ENCODE peak calls at places on chromosomes 6 and 20, in five cellular contexts. Z, K, A, F and U are unnamed samples. For H3K4me1, the result is how much of the 10 kb centered on the place peaks cover.

GRCh38 chr6:11144393-11144829 is 32.9 kb upstream of the ERVFRD-1 start:
- DNase-seq in A (peak), K (peak), F (peak), Z (peak), U (peak)

GRCh38 chr20:62149532-62150235 is 6.1 kb downstream of the SS18L1 start:
- DNase-seq in Z (no peak), F (peak), A (peak), K (no peak), U (no peak)

GRCh38 chr6:156776841-156777576 is at the start of gene ARID1B:
- DNase-seq in F (peak), Z (peak), A (peak), K (no peak), U (peak)

GRCh38 chr20:11235058-11235457 is 561.3 kb upstream of the JAG1 start:
- DNase-seq in A (peak), F (peak), K (no peak), Z (no peak), U (peak)

GRCh38 chr6:41073968-41074691 is 1.4 kb downstream of the NFYA start:
- DNase-seq in Z (no peak), A (peak), K (no peak), F (peak), U (peak)

GRCh38 chr6:34926655-34927054 is 37.6 kb downstream of the ANKS1A start:
- DNase-seq in Z (no peak), F (peak), A (peak), K (no peak), U (no peak)

GRCh38 chr6:159092631-159093030 is 47.8 kb upstream of the TAGAP start:
- DNase-seq in F (no peak), K (no peak), Z (no peak), A (no peak), U (no peak)

GRCh38 chr20:10919549-10920140 is 245.8 kb upstream of the JAG1 start:
- DNase-seq in Z (peak), K (no peak), F (peak), A (peak), U (no peak)

GRCh38 chr20:48051810-48052491 is 266.7 kb upstream of the SULF2 start:
- DNase-seq in K (no peak), F (peak), A (peak), Z (peak), U (peak)

GRCh38 chr6:158996863-158997262 is 3.1 kb downstream of the RSPH3 start:
- DNase-seq in A (no peak), F (no peak), Z (no peak), K (no peak), U (no peak)

GRCh38 chr20:19314619-19315018 is 102.2 kb downstream of the SLC24A3 start:
- DNase-seq in Z (no peak), F (no peak), K (no peak), A (no peak), U (no peak)

GRCh38 chr20:44200983-44201382 is 9.6 kb downstream of the OSER1 start:
- DNase-seq in K (no peak), Z (no peak), F (no peak), A (no peak), U (no peak)

GRCh38 chr6:133871131-133871530 is 17.8 kb upstream of the TCF21 start:
- DNase-seq in F (no peak), K (no peak), A (no peak), Z (no peak), U (no peak)

GRCh38 chr20:43583982-43584432 is 6.7 kb upstream of the IFT52 start:
- DNase-seq in Z (peak), K (no peak), F (peak), A (peak), U (no peak)

GRCh38 chr6:41586564-41586963 is 40.4 kb downstream of the FOXP4 start:
- DNase-seq in A (no peak), K (no peak), Z (no peak), F (no peak), U (no peak)

GRCh38 chr6:157514659-157515496 is 133.9 kb downstream of the ZDHHC14 start:
- DNase-seq in A (peak), K (no peak), F (peak), Z (no peak), U (peak)

GRCh38 chr20:23232219-23232581 is 118.4 kb upstream of the NXT1 start:
- DNase-seq in F (no peak), A (no peak), Z (no peak), K (no peak), U (no peak)
- H3K4me1 ChIP-seq in F (under half), A (under half), Z (under half), K (under half), U (under half)

DNA sequence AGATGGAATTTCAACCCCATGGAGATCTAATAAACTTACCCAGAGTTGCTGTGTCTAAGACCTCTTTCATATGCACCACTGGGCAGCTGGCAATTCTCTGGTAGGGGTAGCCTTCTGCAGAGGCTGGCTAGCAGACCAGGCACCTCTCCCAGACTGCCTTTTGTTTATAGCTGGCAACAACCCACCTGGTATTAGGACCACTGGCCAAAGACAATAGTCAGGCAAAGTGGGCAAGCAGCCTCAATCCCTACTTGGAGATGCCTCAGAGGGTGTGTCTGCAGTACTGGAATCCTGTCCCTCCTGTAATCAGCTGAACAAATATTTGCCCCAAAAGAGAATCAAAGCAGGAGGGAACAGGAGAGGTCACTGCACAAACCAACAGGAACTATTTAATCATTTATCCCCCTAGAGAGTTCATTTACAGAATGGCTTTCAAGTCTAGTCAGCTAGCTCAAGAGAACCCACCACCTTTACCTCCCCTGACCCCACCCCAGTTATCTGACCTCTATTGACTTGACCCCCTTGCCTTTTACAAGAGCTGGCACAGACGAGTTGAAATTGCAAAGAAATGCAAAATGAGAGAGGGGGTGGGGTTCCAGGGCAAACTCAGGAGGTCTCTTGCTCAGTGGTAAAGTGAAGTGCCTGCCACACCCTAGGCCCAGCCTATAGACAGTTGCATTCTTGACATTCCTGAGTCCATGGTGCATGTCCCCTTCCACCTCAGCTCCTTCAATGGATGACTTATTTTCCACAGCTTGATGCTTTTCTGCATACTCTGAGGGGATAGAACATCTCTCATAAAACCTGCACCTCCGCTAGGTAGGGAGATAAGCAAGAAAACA is 2.8 kb downstream of the BCL2L1 start:
- DNase-seq in A (no peak), F (peak), Z (no peak), K (no peak), U (no peak)
- H3K4me1 ChIP-seq in A (half or more), F (under half), Z (under half), K (half or more), U (under half)

GRCh38 chr6:108002365-108003221 is 44.6 kb upstream of the SEC63 start:
- DNase-seq in K (no peak), A (peak), Z (no peak), F (no peak), U (peak)

GRCh38 chr6:108001696-108002231 is 43.8 kb upstream of the SEC63 start:
- DNase-seq in F (no peak), K (no peak), Z (no peak), A (no peak), U (no peak)

GRCh38 chr6:108005961-108006360 is 48.0 kb upstream of the SEC63 start:
- DNase-seq in F (no peak), K (no peak), Z (no peak), A (no peak), U (no peak)

GRCh38 chr6:108008363-108008762 is 50.4 kb upstream of the SEC63 start:
- DNase-seq in K (no peak), Z (no peak), F (no peak), A (no peak), U (no peak)

DNA sequence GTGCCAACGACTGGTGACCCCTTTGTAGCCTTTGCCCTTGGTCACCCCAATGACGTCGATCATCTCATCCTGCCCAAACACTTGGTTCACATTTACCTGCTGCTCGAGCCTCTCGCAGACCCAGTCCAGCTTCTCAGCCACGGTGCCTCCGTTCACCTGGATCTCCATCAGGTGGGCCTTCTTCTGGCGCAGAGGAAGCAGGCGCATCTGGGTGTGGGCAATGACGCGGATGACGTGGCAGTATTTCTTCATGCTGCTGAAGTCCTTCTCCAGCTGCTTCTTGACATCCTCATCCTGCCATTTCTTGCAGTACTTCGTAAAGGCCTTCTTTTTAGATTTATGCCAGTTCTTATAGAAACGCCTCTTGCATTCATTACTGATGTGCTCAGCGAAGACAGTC is 46.9 kb upstream of the SEC63 start:
- DNase-seq in A (no peak), K (no peak), Z (no peak), F (no peak), U (no peak)
- H3K4me1 ChIP-seq in A (under half), K (under half), Z (under half), F (under half), U (under half)

GRCh38 chr6:136782021-136782770 is 10.1 kb downstream of the MAP3K5 start:
- DNase-seq in K (no peak), Z (no peak), F (peak), A (peak), U (peak)

GRCh38 chr6:136783021-136783420 is 9.3 kb downstream of the MAP3K5 start:
- DNase-seq in K (no peak), A (no peak), F (no peak), Z (no peak), U (no peak)

GRCh38 chr6:136780972-136781371 is 11.3 kb downstream of the MAP3K5 start:
- DNase-seq in F (no peak), Z (no peak), K (no peak), A (no peak), U (no peak)

GRCh38 chr6:136777651-136778050 is 14.6 kb downstream of the MAP3K5 start:
- DNase-seq in A (no peak), F (no peak), Z (no peak), K (no peak), U (no peak)

DNA sequence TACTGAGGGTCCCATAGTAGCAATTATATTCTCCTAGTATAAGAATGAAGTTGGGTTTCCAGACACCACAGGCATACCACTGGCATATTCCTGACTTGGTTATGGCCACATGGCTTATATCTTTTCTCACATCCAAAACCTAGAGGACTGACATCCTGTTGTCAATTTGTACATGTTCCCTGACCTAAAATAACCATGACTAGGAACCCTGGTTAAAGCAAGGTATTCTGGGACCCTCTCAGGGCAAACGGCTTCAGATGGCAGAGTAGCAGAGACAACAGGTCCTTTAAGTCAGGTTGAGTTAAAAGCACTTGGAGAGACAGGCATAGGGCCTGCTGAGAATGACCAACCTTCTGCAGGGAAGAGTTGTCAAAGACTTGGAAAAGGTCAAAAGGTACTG is 12.6 kb downstream of the MAP3K5 start:
- DNase-seq in K (no peak), F (no peak), Z (no peak), A (no peak), U (no peak)
- H3K4me1 ChIP-seq in K (under half), F (under half), Z (under half), A (under half), U (under half)

DNA sequence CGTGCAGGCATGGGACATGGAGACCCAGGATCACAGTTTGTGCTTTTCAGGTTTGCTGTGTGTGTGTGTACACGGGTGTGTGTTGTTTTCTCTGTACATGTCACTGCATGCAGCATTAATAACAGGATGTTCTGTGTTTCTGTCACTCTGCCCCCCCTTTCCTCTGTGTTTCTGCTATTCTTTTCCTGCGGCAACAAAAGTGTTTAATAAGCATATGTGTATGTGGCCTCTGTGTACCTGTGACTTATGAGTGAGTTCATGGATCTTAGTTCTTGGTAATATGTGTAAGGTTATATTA is 9.8 kb downstream of the SYNGAP1 start:
- DNase-seq in F (no peak), K (no peak), Z (no peak), A (no peak), U (no peak)
- H3K4me1 ChIP-seq in F (under half), K (under half), Z (under half), A (under half), U (under half)

DNA sequence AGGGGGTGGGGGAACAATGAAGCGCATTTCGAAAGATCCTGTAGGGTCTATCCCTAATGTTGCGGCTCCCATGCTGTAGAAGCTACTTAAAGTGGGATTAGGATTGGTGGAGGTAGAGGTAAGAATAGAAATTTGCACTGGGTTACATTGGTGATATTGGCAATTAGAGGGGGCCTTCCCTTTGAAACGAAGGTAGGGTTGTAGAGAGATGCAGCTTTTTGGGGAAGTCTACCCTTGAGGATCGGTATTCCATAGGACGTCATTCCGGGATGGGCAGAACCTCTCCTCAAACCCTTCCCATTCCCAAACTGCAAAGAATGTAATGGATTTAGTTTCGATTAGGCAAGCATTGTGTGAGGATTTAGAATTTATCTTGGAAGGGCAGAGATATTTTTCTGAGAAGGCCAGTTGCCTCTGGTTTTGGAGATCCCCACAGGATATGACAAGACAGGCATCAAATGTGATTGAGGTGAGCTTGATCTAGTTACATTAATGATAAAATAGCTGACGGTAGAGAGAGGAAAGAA is 5.4 kb upstream of the ZNFX1 start:
- DNase-seq in A (no peak), K (no peak), F (no peak), Z (no peak), U (no peak)
- H3K4me1 ChIP-seq in A (half or more), K (under half), F (under half), Z (under half), U (half or more)

DNA sequence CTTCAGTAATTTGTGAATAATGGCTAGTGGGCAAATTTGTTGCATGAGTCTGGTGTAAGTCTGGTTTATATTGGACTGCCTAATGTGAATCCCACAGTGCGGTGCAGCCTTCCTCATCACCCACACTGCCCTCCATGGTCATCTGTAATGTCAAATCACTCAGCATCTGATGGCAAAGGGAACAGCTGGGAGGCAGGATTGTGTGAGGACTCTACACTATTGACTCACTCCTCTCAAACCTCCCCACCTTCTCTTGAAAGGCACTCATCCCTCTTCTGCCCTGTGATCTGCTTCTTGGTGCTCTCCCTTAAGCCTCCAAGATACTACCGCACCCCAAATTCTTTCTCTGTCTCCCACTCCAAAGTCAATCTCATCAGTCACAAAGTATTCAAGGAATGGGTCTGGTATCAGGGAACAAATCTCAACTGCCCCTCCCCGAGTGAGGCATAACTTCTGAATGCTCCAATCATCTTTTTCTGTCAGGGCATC is 146.0 kb upstream of the BEND6 start:
- DNase-seq in A (no peak), F (peak), Z (no peak), K (no peak), U (no peak)
- H3K4me1 ChIP-seq in A (half or more), F (under half), Z (under half), K (under half), U (under half)

GRCh38 chr6:33195304-33196022 is 3.2 kb upstream of the COL11A2 start:
- DNase-seq in K (no peak), A (no peak), Z (no peak), F (no peak), U (no peak)

GRCh38 chr6:33198853-33199436 is 1.5 kb downstream of the RXRB start:
- DNase-seq in K (no peak), Z (no peak), A (peak), F (no peak), U (no peak)

GRCh38 chr6:33199687-33200233 is 705 bp downstream of the RXRB start:
- DNase-seq in F (peak), Z (no peak), A (peak), K (peak), U (peak)

GRCh38 chr6:33198159-33198852 is 2.2 kb downstream of the RXRB start:
- DNase-seq in A (peak), Z (no peak), K (no peak), F (no peak), U (no peak)

DNA sequence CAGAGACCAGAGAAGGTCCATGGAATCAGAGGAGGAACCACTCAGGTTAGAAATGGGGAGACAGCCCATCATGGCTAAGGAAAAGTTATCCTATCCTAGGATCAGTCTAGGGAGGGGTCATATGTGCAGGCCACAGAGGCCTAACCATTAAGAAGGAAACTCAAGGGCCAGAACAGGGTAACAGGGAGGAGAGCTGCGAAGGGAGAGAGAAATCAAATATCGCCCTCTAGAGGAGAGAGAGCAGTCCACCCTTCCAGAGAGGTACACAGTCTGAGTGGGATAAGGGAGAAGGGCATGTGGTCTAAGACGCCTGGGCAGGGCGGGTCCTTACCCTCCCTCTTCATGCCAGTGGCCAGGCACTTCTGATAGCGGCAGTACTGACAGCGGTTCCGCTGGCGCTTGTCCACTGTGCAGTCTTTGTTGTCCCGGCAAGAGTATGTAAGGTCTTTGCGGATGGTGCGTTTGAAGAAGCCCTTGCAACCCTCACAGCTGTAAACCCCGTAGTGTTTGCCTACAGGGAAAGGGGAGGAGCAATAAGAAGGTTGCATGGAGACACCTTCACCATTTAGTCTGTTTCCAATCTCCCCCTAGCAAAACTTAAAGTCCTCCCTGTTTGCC is 2.9 kb downstream of the RXRB start:
- DNase-seq in Z (no peak), A (peak), F (peak), K (peak), U (peak)
- H3K4me1 ChIP-seq in Z (under half), A (under half), F (under half), K (under half), U (under half)

DNA sequence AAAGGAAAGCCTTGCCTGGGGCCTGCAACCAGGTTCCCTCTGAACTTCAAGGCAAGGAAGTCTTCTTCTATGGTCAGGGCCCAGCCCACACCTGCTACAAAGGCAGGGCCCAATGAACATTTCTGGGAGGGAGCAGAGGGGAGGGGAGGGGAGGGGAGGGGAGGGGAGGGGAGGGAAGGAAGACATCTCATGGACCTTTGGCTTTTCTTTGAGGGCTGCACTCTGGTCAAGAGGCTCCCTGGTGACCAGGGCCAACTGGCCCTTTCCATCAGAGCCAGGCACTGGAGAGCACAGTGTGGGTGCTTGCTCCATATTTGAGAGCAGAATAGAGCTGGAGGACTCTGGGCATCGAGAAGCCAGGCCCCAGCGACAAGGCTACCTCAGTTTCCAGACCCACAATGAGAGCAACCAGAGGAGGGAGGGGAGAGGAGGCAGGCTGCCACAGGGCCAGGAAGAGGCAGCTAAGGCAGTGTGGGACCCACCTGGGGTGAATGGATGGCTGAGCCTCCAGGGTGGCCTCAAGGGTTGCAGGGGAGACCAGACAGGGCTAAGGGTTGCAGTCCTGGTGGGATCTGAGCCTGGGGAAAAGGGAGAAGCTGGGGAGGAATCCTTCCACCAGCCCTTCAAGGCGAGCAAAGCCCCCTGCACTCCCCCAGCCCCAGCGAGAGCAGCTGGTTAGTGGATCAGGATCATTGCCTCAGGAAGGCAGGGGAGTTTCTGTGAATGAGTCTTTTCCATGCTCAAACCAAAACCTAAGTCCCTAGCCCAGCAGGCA is 84.8 kb downstream of the MRPL14 start:
- DNase-seq in K (no peak), F (no peak), Z (no peak), A (peak), U (no peak)
- H3K4me1 ChIP-seq in K (under half), F (under half), Z (under half), A (half or more), U (under half)